ENCODE peak calls at places on chromosome 16, in four cellular contexts. M, Q, Z and F are unnamed samples. For H3K4me1 and H3K27me3, the result is how much of the 10 kb centered on the place peaks cover.

GRCh38 chr16:29898135-29898534 is 1.2 kb downstream of the SEZ6L2 start:
- DNase-seq in Z (peak), Q (no peak), M (no peak), F (no peak)

GRCh38 chr16:788399-789126 is at the start of gene CHTF18:
- DNase-seq in Z (peak), M (peak), Q (peak), F (no peak)

GRCh38 chr16:56848056-56848936 is 16.7 kb upstream of the SLC12A3 start:
- DNase-seq in Q (peak), Z (no peak), M (no peak), F (no peak)

GRCh38 chr16:56382901-56383355 is 42.4 kb downstream of the AMFR start:
- DNase-seq in Q (no peak), M (no peak), Z (no peak), F (no peak)

GRCh38 chr16:25633549-25633948 is 58.2 kb upstream of the HS3ST4 start:
- DNase-seq in M (no peak), Z (no peak), Q (no peak), F (no peak)

GRCh38 chr16:87864331-87864989 is 4.8 kb downstream of the SLC7A5 start:
- DNase-seq in Z (no peak), Q (no peak), M (no peak), F (no peak)

GRCh38 chr16:55179858-55180585 is 144.0 kb upstream of the IRX6 start:
- DNase-seq in Q (no peak), M (no peak), Z (peak), F (no peak)

GRCh38 chr16:68147438-68147837 is 62.3 kb downstream of the NFATC3 start:
- DNase-seq in Q (no peak), M (no peak), Z (no peak), F (no peak)

GRCh38 chr16:19389246-19389645 is 28.4 kb upstream of the TMC5 start:
- DNase-seq in Z (peak), Q (no peak), M (peak), F (peak)

GRCh38 chr16:70428178-70428998 is 10.5 kb downstream of the ST3GAL2 start:
- DNase-seq in M (peak), Z (peak), Q (peak), F (no peak)

GRCh38 chr16:56614549-56614991 is 6.2 kb downstream of the MT2A start:
- DNase-seq in Q (no peak), M (no peak), Z (no peak), F (no peak)

GRCh38 chr16:17658881-17659280 is 188.1 kb upstream of the XYLT1 start:
- DNase-seq in Z (no peak), Q (no peak), M (no peak), F (no peak)

GRCh38 chr16:23388786-23389185 is 64.2 kb downstream of the COG7 start:
- DNase-seq in Q (no peak), M (no peak), Z (no peak), F (no peak)

GRCh38 chr16:10871157-10871991 is 5.6 kb upstream of the CIITA start:
- DNase-seq in Z (no peak), Q (peak), M (no peak), F (no peak)

GRCh38 chr16:87993901-87994300 is 42.7 kb downstream of the BANP start:
- DNase-seq in Z (no peak), M (no peak), Q (peak), F (no peak)

GRCh38 chr16:21950782-21951521 is 2.2 kb upstream of the UQCRC2 start:
- DNase-seq in Z (peak), Q (no peak), M (no peak), F (no peak)

GRCh38 chr16:70777973-70778406 is 23.0 kb downstream of the VAC14 start:
- DNase-seq in Z (no peak), Q (no peak), M (no peak), F (no peak)

GRCh38 chr16:86286991-86287640 is 223.2 kb upstream of the FOXF1 start:
- DNase-seq in Q (no peak), Z (no peak), M (no peak), F (peak)

GRCh38 chr16:51487880-51488279 is 336.8 kb upstream of the SALL1 start:
- DNase-seq in Q (no peak), M (no peak), Z (no peak), F (no peak)

GRCh38 chr16:84737658-84738057 is 37.9 kb downstream of the USP10 start:
- DNase-seq in M (no peak), Z (no peak), Q (no peak), F (no peak)

GRCh38 chr16:84732674-84733352 is 33.0 kb downstream of the USP10 start:
- DNase-seq in Z (no peak), M (no peak), Q (no peak), F (no peak)

GRCh38 chr16:84737192-84737591 is 37.4 kb downstream of the USP10 start:
- DNase-seq in M (no peak), Z (no peak), Q (no peak), F (no peak)

GRCh38 chr16:84738255-84739038 is 38.6 kb downstream of the USP10 start:
- DNase-seq in Q (peak), M (peak), Z (peak), F (peak)

GRCh38 chr16:84735846-84736586 is 36.2 kb downstream of the USP10 start:
- DNase-seq in Z (no peak), Q (no peak), M (peak), F (no peak)
- H3K4me1 ChIP-seq in Z (under half), Q (under half), M (under half), F (under half)

DNA sequence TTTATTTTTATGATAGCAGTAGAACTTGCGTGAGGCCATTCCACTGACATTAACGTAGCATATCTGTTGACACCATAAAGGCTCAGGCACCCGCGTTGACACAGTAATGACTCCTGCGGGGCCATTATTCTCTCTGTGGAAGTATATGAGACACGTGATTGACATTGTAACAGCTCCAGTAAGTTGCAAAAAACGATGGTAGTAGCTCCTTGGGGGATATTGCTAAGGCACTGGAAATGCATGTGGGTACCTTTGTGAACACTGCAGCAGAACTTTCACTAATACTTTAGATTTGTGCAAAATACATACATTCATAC is 918.8 kb upstream of the CDH8 start:
- DNase-seq in Z (no peak), M (no peak), Q (no peak), F (no peak)
- H3K4me3 ChIP-seq in Z (no peak), M (no peak), Q (no peak), F (no peak)

GRCh38 chr16:89314858-89315257 is 97.4 kb downstream of the ZNF778 start:
- DNase-seq in M (no peak), Q (no peak), Z (no peak), F (no peak)
- H3K27me3 ChIP-seq in M (under half), Q (under half), Z (under half), F (under half)

DNA sequence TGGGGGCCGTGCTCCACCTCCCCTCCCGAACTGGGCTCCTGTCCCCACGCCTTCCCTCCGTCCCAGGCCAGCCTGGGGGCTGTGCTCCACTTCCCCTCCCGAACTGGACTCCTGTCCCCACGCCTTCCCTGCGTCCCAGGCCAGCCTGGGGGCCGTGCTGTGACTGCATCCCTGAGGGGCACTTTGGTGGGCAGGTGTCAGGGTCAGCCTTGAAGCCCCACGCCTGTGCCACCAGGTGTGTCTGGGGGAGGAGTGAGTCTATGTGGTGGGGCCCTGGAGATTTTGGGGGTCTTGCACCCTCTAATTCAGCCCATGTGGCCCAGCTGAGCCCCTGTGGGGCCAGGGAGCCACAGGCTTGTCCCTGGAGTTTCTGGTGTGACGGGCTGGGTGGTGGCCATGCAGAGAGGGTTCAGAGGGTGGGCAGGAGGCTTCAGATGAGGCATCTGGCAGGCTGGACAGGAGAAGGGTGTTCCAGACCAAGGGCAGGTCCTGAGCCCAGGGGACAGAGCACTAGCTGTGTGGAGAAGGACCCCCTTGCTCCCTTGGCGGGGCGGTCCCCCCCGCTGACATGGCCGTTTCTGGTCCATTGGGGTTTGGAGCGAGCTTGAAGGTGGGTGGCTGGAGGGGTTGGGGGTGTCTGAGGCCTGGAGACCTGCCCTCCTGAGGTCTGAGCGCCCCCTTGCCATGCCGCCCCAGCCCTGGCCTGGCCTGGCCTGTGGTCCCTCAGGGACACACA is 8.2 kb downstream of the NHERF2 start:
- DNase-seq in Z (no peak), M (no peak), Q (no peak), F (no peak)
- H3K4me1 ChIP-seq in Z (under half), M (under half), Q (half or more), F (under half)

GRCh38 chr16:2081685-2082084 is 33.9 kb downstream of the TSC2 start:
- DNase-seq in Q (no peak), M (no peak), Z (no peak), F (no peak)
- H3K4me3 ChIP-seq in Q (no peak), M (no peak), Z (no peak), F (no peak)

DNA sequence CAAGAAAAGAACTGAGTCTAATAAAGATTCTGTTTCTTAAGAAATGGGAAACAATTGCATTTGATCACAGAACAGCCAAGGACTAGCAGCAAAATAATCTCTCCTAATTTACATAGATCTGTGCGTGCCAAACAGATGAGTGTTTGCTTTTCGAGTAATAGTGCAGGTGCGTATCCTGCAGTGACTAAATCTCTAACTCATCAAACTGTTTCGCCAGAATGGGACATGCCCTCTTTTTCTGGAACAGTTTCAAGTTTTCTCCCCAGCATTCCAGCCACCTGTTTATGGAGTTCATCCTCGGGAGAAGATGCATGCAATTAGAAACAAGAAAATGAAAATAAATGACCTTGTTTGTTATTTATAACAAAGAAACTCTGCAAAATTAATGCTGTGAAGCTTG is 5.7 kb upstream of the TOX3 start:
- DNase-seq in M (no peak), Z (no peak), Q (no peak), F (no peak)
- H3K27me3 ChIP-seq in M (under half), Z (half or more), Q (under half), F (under half)

DNA sequence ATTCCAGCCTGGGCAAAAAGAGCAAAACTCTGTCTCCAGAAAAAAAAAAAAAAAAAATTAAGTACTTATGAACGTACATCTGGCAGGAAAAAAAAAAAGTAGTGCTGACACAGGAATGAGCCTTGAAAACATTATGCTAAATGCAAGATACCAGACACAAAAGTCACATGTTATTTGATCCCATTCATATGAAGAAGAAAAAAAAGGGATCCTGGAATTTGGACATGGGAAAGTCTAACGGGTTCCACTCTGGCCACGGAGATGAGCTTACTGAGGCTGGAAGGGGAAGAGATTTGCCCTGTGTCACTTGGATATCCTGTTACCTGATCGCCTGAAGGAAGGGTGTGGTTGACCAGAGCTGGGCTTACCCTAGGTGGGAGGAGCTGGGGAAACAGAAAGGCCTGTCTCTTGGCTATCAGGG is 251.9 kb downstream of the PARN start:
- DNase-seq in Z (no peak), M (peak), Q (no peak), F (no peak)
- H3K4me1 ChIP-seq in Z (under half), M (under half), Q (under half), F (under half)

GRCh38 chr16:46790599-46791270 is 40.2 kb downstream of the C16orf87 start:
- DNase-seq in Z (no peak), M (no peak), Q (no peak), F (no peak)
- H3K4me3 ChIP-seq in Z (no peak), M (no peak), Q (peak), F (no peak)

GRCh38 chr16:66222756-66223155 is 143.7 kb upstream of the CDH5 start:
- DNase-seq in Q (no peak), Z (no peak), M (no peak), F (no peak)

GRCh38 chr16:66224186-66224585 is 142.3 kb upstream of the CDH5 start:
- DNase-seq in Z (no peak), Q (no peak), M (no peak), F (no peak)

GRCh38 chr16:66223176-66223780 is 143.2 kb upstream of the CDH5 start:
- DNase-seq in M (no peak), Q (peak), Z (no peak), F (no peak)

GRCh38 chr16:66224636-66225035 is 141.9 kb upstream of the CDH5 start:
- DNase-seq in Z (no peak), M (no peak), Q (peak), F (no peak)

GRCh38 chr16:66220766-66221165 is 145.7 kb upstream of the CDH5 start:
- DNase-seq in M (no peak), Z (no peak), Q (no peak), F (no peak)
- H3K27me3 ChIP-seq in M (under half), Z (under half), Q (under half), F (under half)